ENCODE peak calls at places on chromosomes 4 and X, in nine cellular contexts. M, U, Q, W, G, J, K, Y and B are unnamed samples.

GRCh38 chr4:73919691-73920090 is 50.5 kb downstream of the CXCL1 start:
- DNase-seq in M (no peak), U (no peak), Q (no peak), W (no peak), G (no peak), J (no peak), K (no peak), Y (no peak), B (no peak)

GRCh38 chr4:966266-967112 is 6.9 kb downstream of the DGKQ start:
- DNase-seq in M (no peak), U (no peak), Q (no peak), W (no peak), G (no peak), J (no peak), K (peak; percentile 75), Y (no peak), B (no peak)

GRCh38 chrX:24153175-24153795 is 3.8 kb downstream of the ZFX start:
- DNase-seq in M (peak; percentile 34), U (peak; percentile 35), Q (no peak), W (peak; percentile 50), G (no peak), J (peak; percentile 35), K (no peak), Y (no peak), B (peak; percentile 1)

GRCh38 chr4:145440292-145441007 is 41.2 kb upstream of the SMAD1 start:
- DNase-seq in M (no peak), U (peak; percentile 14), Q (no peak), W (no peak), G (peak; percentile 63), J (no peak), K (no peak), Y (no peak), B (no peak)

GRCh38 chr4:119525771-119526712 is 102.6 kb downstream of the PDE5A start:
- DNase-seq in M (no peak), U (no peak), Q (no peak), W (no peak), G (peak; percentile 12), J (peak; percentile 18), K (no peak), Y (no peak), B (no peak)

GRCh38 chrX:30822068-30822671 is 66.9 kb downstream of the TAB3 start:
- DNase-seq in M (no peak), U (peak; percentile 7), Q (no peak), W (no peak), G (peak; percentile 28), J (no peak), K (no peak), Y (no peak), B (no peak)

GRCh38 chr4:47652092-47652491 is 167.0 kb downstream of the ATP10D start:
- DNase-seq in M (no peak), U (no peak), Q (no peak), W (no peak), G (no peak), J (no peak), K (no peak), Y (no peak), B (no peak)

GRCh38 chr4:145814246-145814645 is 124.4 kb downstream of the ZNF827 start:
- DNase-seq in M (no peak), U (no peak), Q (no peak), W (no peak), G (no peak), J (no peak), K (no peak), Y (no peak), B (no peak)

GRCh38 chr4:61200991-61201526 is 933 bp downstream of the ADGRL3 start:
- DNase-seq in M (no peak), U (peak; percentile 53), Q (no peak), W (no peak), G (peak; percentile 14), J (peak; percentile 66), K (no peak), Y (no peak), B (no peak)

GRCh38 chr4:70544279-70544870 is 26.0 kb downstream of the AMTN start:
- DNase-seq in M (no peak), U (peak; percentile 37), Q (no peak), W (no peak), G (peak; percentile 55), J (peak; percentile 46), K (no peak), Y (no peak), B (peak; percentile 8)

GRCh38 chr4:164790249-164790648 is 36.3 kb downstream of the SMIM31 start:
- DNase-seq in M (no peak), U (no peak), Q (no peak), W (no peak), G (no peak), J (no peak), K (no peak), Y (no peak), B (no peak)

GRCh38 chr4:87031946-87032345 is 97.1 kb downstream of the AFF1 start:
- DNase-seq in M (no peak), U (no peak), Q (no peak), W (no peak), G (no peak), J (no peak), K (no peak), Y (no peak), B (no peak)

GRCh38 chrX:149286940-149287349 is 218.2 kb downstream of the IDS start:
- DNase-seq in M (peak; percentile 48), U (peak; percentile 58), Q (no peak), W (peak; percentile 3), G (peak; percentile 52), J (peak; percentile 43), K (no peak), Y (peak; percentile 41), B (peak; percentile 70)

GRCh38 chrX:153400146-153401132 is 711 bp downstream of the PNMA6E start:
- DNase-seq in M (peak; percentile 39), U (no peak), Q (no peak), W (no peak), G (peak; percentile 49), J (peak; percentile 52), K (peak; percentile 82), Y (no peak), B (peak; percentile 55)

GRCh38 chrX:153775293-153775595 is 5.6 kb upstream of the SRPK3 start:
- DNase-seq in M (no peak), U (no peak), Q (no peak), W (no peak), G (no peak), J (no peak), K (peak; percentile 64), Y (no peak), B (no peak)

GRCh38 chr4:184613405-184613804 is 35.8 kb downstream of the CASP3 start:
- DNase-seq in M (no peak), U (no peak), Q (no peak), W (no peak), G (no peak), J (no peak), K (no peak), Y (no peak), B (no peak)

GRCh38 chr4:56386091-56386490 is 1.2 kb downstream of the AASDH start:
- DNase-seq in M (no peak), U (no peak), Q (no peak), W (peak; percentile 21), G (no peak), J (no peak), K (no peak), Y (no peak), B (no peak)
- H3K27ac ChIP-seq in M (no peak overlapping the region), U (peak overlapping the region; percentile 65), Q (no peak overlapping the region), W (no peak overlapping the region), G (no peak overlapping the region), J (no peak overlapping the region), K (no peak overlapping the region), Y (no peak overlapping the region), B (peak overlapping the region; percentile 97)

GRCh38 chrX:152155766-152156310 is 17.5 kb upstream of the MAGEA10 start:
- DNase-seq in M (no peak), U (no peak), Q (no peak), W (no peak), G (no peak), J (no peak), K (no peak), Y (no peak), B (no peak)

GRCh38 chrX:152157042-152157441 is 18.7 kb upstream of the MAGEA10 start:
- DNase-seq in M (no peak), U (no peak), Q (no peak), W (no peak), G (no peak), J (peak; percentile 35), K (no peak), Y (no peak), B (no peak)

GRCh38 chrX:152149648-152150047 is 11.3 kb upstream of the MAGEA10 start:
- DNase-seq in M (no peak), U (no peak), Q (no peak), W (no peak), G (no peak), J (no peak), K (no peak), Y (no peak), B (no peak)

GRCh38 chrX:152154050-152154449 is 15.7 kb upstream of the MAGEA10 start:
- DNase-seq in M (no peak), U (no peak), Q (no peak), W (no peak), G (no peak), J (no peak), K (no peak), Y (no peak), B (no peak)
- H3K4me3 ChIP-seq in M (no peak overlapping the region), U (no peak overlapping the region), Q (no peak overlapping the region), W (no peak overlapping the region), G (no peak overlapping the region), J (no peak overlapping the region), K (no peak overlapping the region), Y (no peak overlapping the region), B (no peak overlapping the region)

DNA sequence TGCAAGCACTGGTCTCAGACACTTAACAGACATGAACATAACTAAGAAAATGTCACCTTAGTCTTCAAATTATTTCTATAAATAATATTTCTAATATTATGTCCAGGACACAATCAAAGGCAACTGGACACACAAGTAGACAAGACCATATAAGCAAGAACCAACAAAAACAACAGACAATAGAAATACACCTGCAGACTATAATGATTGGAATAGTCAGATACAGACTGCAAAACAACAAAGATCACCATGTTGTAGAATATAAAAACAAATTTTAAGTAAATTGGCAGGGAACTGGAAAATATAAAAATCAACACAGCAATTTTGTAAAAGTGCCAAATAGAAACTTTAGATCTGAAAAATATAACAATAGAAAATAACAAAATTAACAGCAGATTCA is 220.7 kb downstream of the CLCN4 start:
- DNase-seq in M (no peak), U (no peak), Q (no peak), W (no peak), G (no peak), J (no peak), K (no peak), Y (no peak), B (no peak)
- H3K9me3 ChIP-seq in M (no peaks in the 10 kb centered on the region), U (peaks cover 4% of the 10 kb centered on the region), Q (no peaks in the 10 kb centered on the region), W (no peaks in the 10 kb centered on the region), G (no peaks in the 10 kb centered on the region), J (no peaks in the 10 kb centered on the region), K (peaks cover 23% of the 10 kb centered on the region), Y (no peaks in the 10 kb centered on the region), B (no peaks in the 10 kb centered on the region)

GRCh38 chr4:72301759-72302158 is 267.3 kb downstream of the ADAMTS3 start:
- DNase-seq in M (no peak), U (no peak), Q (no peak), W (no peak), G (no peak), J (no peak), K (no peak), Y (no peak), B (no peak)

GRCh38 chr4:72300126-72300525 is 268.3 kb downstream of the NPFFR2 start:
- DNase-seq in M (no peak), U (no peak), Q (no peak), W (no peak), G (no peak), J (no peak), K (no peak), Y (no peak), B (no peak)

GRCh38 chr4:72290737-72291136 is 258.9 kb downstream of the NPFFR2 start:
- DNase-seq in M (no peak), U (no peak), Q (no peak), W (no peak), G (no peak), J (no peak), K (no peak), Y (no peak), B (no peak)

GRCh38 chr4:72295966-72296557 is 264.3 kb downstream of the NPFFR2 start:
- DNase-seq in M (no peak), U (peak; percentile 78), Q (no peak), W (no peak), G (peak; percentile 90), J (peak; percentile 82), K (no peak), Y (no peak), B (no peak)
- H3K27ac ChIP-seq in M (no peak overlapping the region), U (no peak overlapping the region), Q (no peak overlapping the region), W (no peak overlapping the region), G (no peak overlapping the region), J (no peak overlapping the region), K (no peak overlapping the region), Y (no peak overlapping the region), B (no peak overlapping the region)